ENCODE peak calls at places on chromosomes 4 and X, in five cellular contexts. One of them, this sample, is unnamed.

GRCh38 chr4:37673523-37674192 is 12.5 kb downstream of the RELL1 start:
- DNase-seq in substantia nigra: no peak
- DNase-seq in DMS153: no peak
- DNase-seq in tibial artery: no peak
- DNase-seq in posterior cingulate gyrus: no peak
- DNase-seq in this sample: no peak

GRCh38 chrX:2608638-2609430 is 82.3 kb upstream of the CD99 start:
- DNase-seq in tibial artery: peak
- DNase-seq in posterior cingulate gyrus: no peak
- DNase-seq in DMS153: no peak
- DNase-seq in substantia nigra: no peak
- DNase-seq in this sample: peak

GRCh38 chrX:132491191-132491590 is 2.4 kb upstream of the MBNL3 start:
- DNase-seq in posterior cingulate gyrus: no peak
- DNase-seq in substantia nigra: no peak
- DNase-seq in tibial artery: no peak
- DNase-seq in DMS153: peak
- DNase-seq in this sample: no peak

GRCh38 chr4:4388418-4388817 is 1.5 kb downstream of the NSG1 start:
- DNase-seq in posterior cingulate gyrus: no peak
- DNase-seq in substantia nigra: no peak
- DNase-seq in DMS153: peak
- DNase-seq in tibial artery: no peak
- DNase-seq in this sample: no peak

GRCh38 chr4:600850-601515 is 24.4 kb upstream of the PDE6B start:
- DNase-seq in DMS153: no peak
- DNase-seq in posterior cingulate gyrus: no peak
- DNase-seq in tibial artery: no peak
- DNase-seq in substantia nigra: no peak
- DNase-seq in this sample: no peak

GRCh38 chr4:41334182-41334581 is 77.5 kb downstream of the UCHL1 start:
- DNase-seq in posterior cingulate gyrus: no peak
- DNase-seq in substantia nigra: no peak
- DNase-seq in DMS153: peak
- DNase-seq in tibial artery: no peak
- DNase-seq in this sample: no peak

GRCh38 chrX:115147220-115147619 is 42.0 kb upstream of the RBMXL3 start:
- DNase-seq in tibial artery: no peak
- DNase-seq in substantia nigra: no peak
- DNase-seq in posterior cingulate gyrus: no peak
- DNase-seq in DMS153: no peak
- DNase-seq in this sample: no peak

GRCh38 chrX:123464709-123465108 is 268.1 kb downstream of the THOC2 start:
- DNase-seq in posterior cingulate gyrus: no peak
- DNase-seq in DMS153: no peak
- DNase-seq in substantia nigra: no peak
- DNase-seq in tibial artery: no peak
- DNase-seq in this sample: no peak

GRCh38 chr4:161577604-161578301 is 586.0 kb downstream of the FSTL5 start:
- DNase-seq in substantia nigra: no peak
- DNase-seq in posterior cingulate gyrus: no peak
- DNase-seq in DMS153: no peak
- DNase-seq in tibial artery: no peak
- DNase-seq in this sample: no peak

GRCh38 chr4:100348472-100348871 is 158.2 kb upstream of the DDIT4L start:
- DNase-seq in substantia nigra: no peak
- DNase-seq in DMS153: no peak
- DNase-seq in tibial artery: no peak
- DNase-seq in posterior cingulate gyrus: no peak
- DNase-seq in this sample: no peak

GRCh38 chrX:44913656-44914531 is 40.9 kb downstream of the KDM6A start:
- DNase-seq in substantia nigra: no peak
- DNase-seq in posterior cingulate gyrus: no peak
- DNase-seq in tibial artery: no peak
- DNase-seq in DMS153: no peak
- DNase-seq in this sample: no peak

GRCh38 chr4:40378619-40379018 is 43.5 kb downstream of the CHRNA9 start:
- DNase-seq in DMS153: no peak
- DNase-seq in tibial artery: no peak
- DNase-seq in posterior cingulate gyrus: no peak
- DNase-seq in substantia nigra: no peak
- DNase-seq in this sample: no peak

GRCh38 chrX:108221481-108221880 is 129.9 kb downstream of the ATG4A start:
- DNase-seq in DMS153: no peak
- DNase-seq in tibial artery: no peak
- DNase-seq in posterior cingulate gyrus: no peak
- DNase-seq in substantia nigra: no peak
- DNase-seq in this sample: no peak

GRCh38 chr4:125520258-125520990 is 205.7 kb downstream of the FAT4 start:
- DNase-seq in posterior cingulate gyrus: no peak
- DNase-seq in DMS153: no peak
- DNase-seq in tibial artery: no peak
- DNase-seq in substantia nigra: no peak
- DNase-seq in this sample: no peak

GRCh38 chr4:11805837-11806236 is 377.1 kb upstream of the HS3ST1 start:
- DNase-seq in posterior cingulate gyrus: no peak
- DNase-seq in tibial artery: no peak
- DNase-seq in DMS153: peak
- DNase-seq in substantia nigra: no peak
- DNase-seq in this sample: no peak

GRCh38 chr4:47274931-47275330 is 188.6 kb downstream of the COMMD8 start:
- DNase-seq in tibial artery: no peak
- DNase-seq in DMS153: no peak
- DNase-seq in posterior cingulate gyrus: no peak
- DNase-seq in substantia nigra: no peak
- DNase-seq in this sample: no peak

GRCh38 chrX:22085969-22086368 is 53.8 kb downstream of the PHEX start:
- DNase-seq in DMS153: no peak
- DNase-seq in tibial artery: no peak
- DNase-seq in substantia nigra: no peak
- DNase-seq in posterior cingulate gyrus: no peak
- DNase-seq in this sample: no peak

GRCh38 chr4:175457956-175458355 is 354.1 kb downstream of the GPM6A start:
- DNase-seq in substantia nigra: no peak
- DNase-seq in posterior cingulate gyrus: no peak
- DNase-seq in tibial artery: no peak
- DNase-seq in DMS153: no peak
- DNase-seq in this sample: no peak

GRCh38 chrX:12292996-12293765 is 154.9 kb downstream of the FRMPD4 start:
- DNase-seq in tibial artery: no peak
- DNase-seq in posterior cingulate gyrus: no peak
- DNase-seq in DMS153: no peak
- DNase-seq in substantia nigra: no peak
- DNase-seq in this sample: no peak

GRCh38 chrX:129566081-129566480 is 26.0 kb downstream of the OCRL start:
- DNase-seq in posterior cingulate gyrus: no peak
- DNase-seq in DMS153: no peak
- DNase-seq in substantia nigra: no peak
- DNase-seq in tibial artery: no peak
- DNase-seq in this sample: no peak

GRCh38 chr4:83905952-83906351 is 370.0 kb downstream of the GPAT3 start:
- DNase-seq in posterior cingulate gyrus: no peak
- DNase-seq in DMS153: no peak
- DNase-seq in tibial artery: no peak
- DNase-seq in substantia nigra: no peak
- DNase-seq in this sample: no peak

GRCh38 chr4:51884055-51884454 is 41.1 kb downstream of the DCUN1D4 start:
- DNase-seq in tibial artery: no peak
- DNase-seq in posterior cingulate gyrus: no peak
- DNase-seq in substantia nigra: no peak
- DNase-seq in DMS153: no peak
- DNase-seq in this sample: no peak

GRCh38 chr4:119040261-119040660 is 95.4 kb upstream of the MYOZ2 start:
- DNase-seq in posterior cingulate gyrus: no peak
- DNase-seq in substantia nigra: no peak
- DNase-seq in tibial artery: no peak
- DNase-seq in DMS153: no peak
- DNase-seq in this sample: no peak

GRCh38 chr4:17468638-17469221 is 43.2 kb downstream of the QDPR start:
- DNase-seq in DMS153: no peak
- DNase-seq in posterior cingulate gyrus: no peak
- DNase-seq in tibial artery: no peak
- DNase-seq in substantia nigra: no peak
- DNase-seq in this sample: no peak

GRCh38 chr4:52943644-52944043 is 81.5 kb downstream of the RASL11B start:
- DNase-seq in substantia nigra: no peak
- DNase-seq in tibial artery: no peak
- DNase-seq in DMS153: no peak
- DNase-seq in posterior cingulate gyrus: no peak
- DNase-seq in this sample: no peak

GRCh38 chrX:155148724-155149537 is 67.3 kb upstream of the VBP1 start:
- DNase-seq in substantia nigra: peak
- DNase-seq in DMS153: peak
- DNase-seq in posterior cingulate gyrus: no peak
- DNase-seq in tibial artery: no peak
- DNase-seq in this sample: no peak

GRCh38 chr4:145840162-145840768 is 98.4 kb downstream of the ZNF827 start:
- DNase-seq in tibial artery: no peak
- DNase-seq in DMS153: peak
- DNase-seq in posterior cingulate gyrus: no peak
- DNase-seq in substantia nigra: no peak
- DNase-seq in this sample: no peak

GRCh38 chr4:75514949-75515612 is 808 bp downstream of the THAP6 start:
- DNase-seq in tibial artery: no peak
- DNase-seq in substantia nigra: no peak
- DNase-seq in DMS153: no peak
- DNase-seq in posterior cingulate gyrus: no peak
- DNase-seq in this sample: no peak

GRCh38 chrX:118976599-118977340 is 2.4 kb downstream of the LONRF3 start:
- DNase-seq in substantia nigra: no peak
- DNase-seq in tibial artery: peak
- DNase-seq in posterior cingulate gyrus: peak
- DNase-seq in DMS153: peak
- DNase-seq in this sample: peak

GRCh38 chr4:152161676-152162330 is 374.1 kb downstream of the FBXW7 start:
- DNase-seq in tibial artery: no peak
- DNase-seq in DMS153: no peak
- DNase-seq in substantia nigra: no peak
- DNase-seq in posterior cingulate gyrus: no peak
- DNase-seq in this sample: no peak

GRCh38 chr4:24742773-24743676 is 52.3 kb upstream of the SOD3 start:
- DNase-seq in DMS153: peak
- DNase-seq in tibial artery: no peak
- DNase-seq in posterior cingulate gyrus: no peak
- DNase-seq in substantia nigra: no peak
- DNase-seq in this sample: no peak

GRCh38 chr4:24664956-24665355 is 80.6 kb upstream of the DHX15 start:
- DNase-seq in posterior cingulate gyrus: no peak
- DNase-seq in DMS153: no peak
- DNase-seq in substantia nigra: no peak
- DNase-seq in tibial artery: no peak
- DNase-seq in this sample: no peak

GRCh38 chr4:77652237-77652897 is 46.7 kb downstream of the CXCL13 start:
- DNase-seq in posterior cingulate gyrus: no peak
- DNase-seq in tibial artery: no peak
- DNase-seq in substantia nigra: no peak
- DNase-seq in DMS153: no peak
- DNase-seq in this sample: no peak

GRCh38 chrX:15524417-15524816 is 23.8 kb downstream of the BMX start:
- DNase-seq in substantia nigra: no peak
- DNase-seq in posterior cingulate gyrus: no peak
- DNase-seq in DMS153: no peak
- DNase-seq in tibial artery: no peak
- DNase-seq in this sample: no peak

GRCh38 chr4:148253748-148254147 is 188.5 kb downstream of the NR3C2 start:
- DNase-seq in tibial artery: no peak
- DNase-seq in substantia nigra: no peak
- DNase-seq in DMS153: no peak
- DNase-seq in posterior cingulate gyrus: no peak
- DNase-seq in this sample: no peak

GRCh38 chr4:10098770-10099139 is 17.8 kb downstream of the WDR1 start:
- DNase-seq in substantia nigra: no peak
- DNase-seq in DMS153: no peak
- DNase-seq in posterior cingulate gyrus: no peak
- DNase-seq in tibial artery: no peak
- DNase-seq in this sample: no peak